ENCODE peak calls at places on chromosome 21, in five cellular contexts. S is PC-9, W is GM23248, G is PC-3, I is SK-N-SH. U is an unnamed sample.

GRCh38 chr21:25925936-25926335 is 191.2 kb downstream of the GABPA start:
- DNase-seq in S (no peak), W (no peak), G (peak; percentile 25), I (no peak), U (no peak)

GRCh38 chr21:26844258-26845065 is 747 bp downstream of the ADAMTS1 start:
- DNase-seq in S (no peak), W (peak; percentile 76), G (peak; percentile 33), I (peak; percentile 73), U (peak; percentile 60)

GRCh38 chr21:44529011-44529421 is 11.0 kb downstream of the KRTAP10-1 start:
- DNase-seq in S (no peak), W (no peak), G (no peak), I (no peak), U (no peak)

GRCh38 chr21:44454747-44455523 is at the start of gene LRRC3:
- DNase-seq in S (peak; percentile 19), W (peak; percentile 83), G (peak; percentile 86), I (peak; percentile 100), U (peak; percentile 97)

GRCh38 chr21:25801217-25802015 is 66.6 kb downstream of the GABPA start:
- DNase-seq in S (peak; percentile 61), W (peak; percentile 85), G (peak; percentile 89), I (peak; percentile 79), U (peak; percentile 94)

GRCh38 chr21:17742940-17743592 is 76.1 kb downstream of the C21orf91 start:
- DNase-seq in S (no peak), W (no peak), G (no peak), I (no peak), U (no peak)

GRCh38 chr21:37712204-37712934 is 203.9 kb downstream of the KCNJ6 start:
- DNase-seq in S (peak; percentile 45), W (peak; percentile 87), G (peak; percentile 79), I (peak; percentile 64), U (peak; percentile 88)

GRCh38 chr21:38261851-38262250 is 5.1 kb downstream of the KCNJ15 start:
- DNase-seq in S (no peak), W (peak; percentile 30), G (peak; percentile 46), I (no peak), U (no peak)

GRCh38 chr21:39332175-39332574 is 16.7 kb downstream of the HMGN1 start:
- DNase-seq in S (no peak), W (no peak), G (no peak), I (no peak), U (peak; percentile 52)

GRCh38 chr21:39326607-39327307 is 13.3 kb upstream of the BRWD1 start:
- DNase-seq in S (no peak), W (no peak), G (no peak), I (no peak), U (peak; percentile 43)

GRCh38 chr21:39327727-39328126 is 14.3 kb upstream of the BRWD1 start:
- DNase-seq in S (no peak), W (no peak), G (no peak), I (no peak), U (no peak)

GRCh38 chr21:39325458-39325857 is 12.0 kb upstream of the BRWD1 start:
- DNase-seq in S (no peak), W (no peak), G (no peak), I (no peak), U (no peak)

GRCh38 chr21:39330001-39330400 is 16.6 kb upstream of the BRWD1 start:
- DNase-seq in S (no peak), W (no peak), G (no peak), I (no peak), U (no peak)
- H3F3A ChIP-seq in S (no peaks in the 10 kb centered on the region), W (no peaks in the 10 kb centered on the region), G (no peaks in the 10 kb centered on the region), I (no peaks in the 10 kb centered on the region), U (no peaks in the 10 kb centered on the region)

DNA sequence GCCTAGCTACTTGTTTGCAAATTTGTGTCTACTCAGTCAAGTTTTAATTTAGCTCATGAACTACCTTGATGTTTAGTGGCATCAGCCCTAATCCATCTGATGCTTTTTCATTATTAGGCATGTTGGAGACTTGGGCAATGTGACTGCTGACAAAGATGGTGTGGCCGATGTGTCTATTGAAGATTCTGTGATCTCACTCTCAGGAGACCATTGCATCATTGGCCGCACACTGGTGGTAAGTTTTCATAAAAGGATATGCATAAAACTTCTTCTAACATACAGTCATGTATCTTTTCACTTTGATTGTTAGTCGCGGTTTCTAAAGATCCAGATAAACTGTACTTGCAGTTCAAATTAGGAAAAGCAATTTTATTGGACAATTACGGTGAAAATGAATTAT is 7.6 kb downstream of the SOD1 start:
- DNase-seq in S (no peak), W (no peak), G (no peak), I (no peak), U (no peak)
- H3F3A ChIP-seq in S (peaks cover 43% of the 10 kb centered on the region), W (peaks cover 45% of the 10 kb centered on the region), G (peaks cover 4% of the 10 kb centered on the region), I (peaks cover 22% of the 10 kb centered on the region), U (no peaks in the 10 kb centered on the region)

DNA sequence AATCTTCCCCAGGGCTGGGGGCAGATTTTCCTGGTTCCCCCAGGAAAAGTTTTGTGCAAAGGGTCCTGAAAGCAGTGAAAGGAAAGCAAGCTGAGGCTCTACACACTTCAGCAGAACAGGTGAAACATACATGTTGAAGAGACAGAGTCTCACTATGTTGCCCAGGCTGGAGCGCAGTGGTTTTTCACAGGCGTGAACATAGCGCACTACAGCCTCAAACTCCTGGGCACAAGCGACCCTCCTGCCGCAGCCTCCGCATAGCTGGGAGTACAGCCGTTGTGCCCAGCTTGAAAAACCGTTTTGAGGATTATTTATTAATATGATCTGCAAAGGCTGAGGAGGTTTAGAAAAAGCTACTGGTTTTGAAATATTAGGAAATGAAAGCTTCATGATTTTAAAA is 11.8 kb downstream of the PRDM15 start:
- DNase-seq in S (no peak), W (no peak), G (no peak), I (no peak), U (no peak)
- H3F3A ChIP-seq in S (no peaks in the 10 kb centered on the region), W (peaks cover 9% of the 10 kb centered on the region), G (no peaks in the 10 kb centered on the region), I (no peaks in the 10 kb centered on the region), U (no peaks in the 10 kb centered on the region)

GRCh38 chr21:8994640-8995511 is 1526.5 kb upstream of the TPTE start:
- DNase-seq in S (no peak), W (no peak), G (peak; percentile 2), I (no peak), U (peak; percentile 54)
- H3F3A ChIP-seq in S (no peaks in the 10 kb centered on the region), W (no peaks in the 10 kb centered on the region), G (no peaks in the 10 kb centered on the region), I (no peaks in the 10 kb centered on the region), U (no peaks in the 10 kb centered on the region)

DNA sequence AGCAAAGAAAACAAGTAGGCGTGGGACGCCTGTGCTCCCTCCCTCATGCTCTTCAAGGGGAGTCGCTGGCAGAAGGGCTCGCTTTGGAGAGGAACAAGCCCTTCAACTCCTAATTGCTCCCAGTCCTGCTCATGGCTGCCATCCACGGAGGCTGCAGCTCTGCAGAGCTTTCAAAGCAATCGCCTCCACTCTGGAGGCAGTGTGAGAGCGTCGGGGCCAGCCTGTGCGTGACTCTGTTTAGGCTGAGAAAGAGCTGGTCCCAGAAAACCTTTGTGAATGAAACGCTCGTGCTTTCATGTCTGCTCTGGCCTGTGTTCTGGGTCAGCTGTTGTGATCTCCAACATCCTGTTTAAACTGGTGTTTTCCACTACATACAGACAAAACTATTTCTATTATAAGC is 23.9 kb upstream of the RUNX1 start:
- DNase-seq in S (no peak), W (peak; percentile 55), G (no peak), I (no peak), U (no peak)
- H3F3A ChIP-seq in S (no peaks in the 10 kb centered on the region), W (peaks cover 25% of the 10 kb centered on the region), G (no peaks in the 10 kb centered on the region), I (peaks cover 5% of the 10 kb centered on the region), U (no peaks in the 10 kb centered on the region)

GRCh38 chr21:46600305-46600704 is 4.6 kb downstream of the S100B start:
- DNase-seq in S (no peak), W (no peak), G (no peak), I (no peak), U (no peak)

GRCh38 chr21:46597896-46598343 is 7.0 kb downstream of the S100B start:
- DNase-seq in S (no peak), W (no peak), G (no peak), I (no peak), U (no peak)

GRCh38 chr21:46600978-46601377 is 3.9 kb downstream of the S100B start:
- DNase-seq in S (no peak), W (no peak), G (no peak), I (no peak), U (no peak)

GRCh38 chr21:46598563-46599250 is 6.2 kb downstream of the S100B start:
- DNase-seq in S (no peak), W (no peak), G (no peak), I (peak; percentile 40), U (no peak)

GRCh38 chr21:46599251-46599572 is 5.7 kb downstream of the S100B start:
- DNase-seq in S (no peak), W (peak; percentile 92), G (no peak), I (peak; percentile 66), U (peak; percentile 22)
- H3F3A ChIP-seq in S (no peaks in the 10 kb centered on the region), W (no peaks in the 10 kb centered on the region), G (no peaks in the 10 kb centered on the region), I (no peaks in the 10 kb centered on the region), U (no peaks in the 10 kb centered on the region)

GRCh38 chr21:41861255-41861654 is 17.9 kb downstream of the PRDM15 start:
- DNase-seq in S (no peak), W (no peak), G (no peak), I (no peak), U (no peak)
- H3F3A ChIP-seq in S (no peaks in the 10 kb centered on the region), W (peaks cover 9% of the 10 kb centered on the region), G (no peaks in the 10 kb centered on the region), I (no peaks in the 10 kb centered on the region), U (no peaks in the 10 kb centered on the region)